ENCODE peak calls at places on chromosomes 5 and 9, in six cellular contexts. S, Q, O, V, L and Y are unnamed samples. For H3K4me1 and H3K27me3, the result is how much of the 10 kb centered on the place peaks cover.

GRCh38 chr5:14125262-14125661 is 17.9 kb upstream of the TRIO start:
- DNase-seq in S (no peak), Q (no peak), O (no peak), V (no peak), L (no peak), Y (no peak)

GRCh38 chr9:135474915-135475314 is 4.7 kb upstream of the PPP1R26 start:
- DNase-seq in S (peak), Q (peak), O (no peak), V (no peak), L (peak), Y (no peak)

GRCh38 chr5:104186100-104186499 is 623.5 kb upstream of the NUDT12 start:
- DNase-seq in S (peak), Q (no peak), O (no peak), V (no peak), L (no peak), Y (no peak)

GRCh38 chr5:67319935-67320725 is 123.5 kb upstream of the CD180 start:
- DNase-seq in S (no peak), Q (no peak), O (no peak), V (no peak), L (no peak), Y (no peak)

GRCh38 chr5:109743770-109744212 is 54.1 kb downstream of the MAN2A1 start:
- DNase-seq in S (no peak), Q (peak), O (no peak), V (no peak), L (peak), Y (no peak)

GRCh38 chr5:171494452-171495121 is 75.1 kb downstream of the FGF18 start:
- DNase-seq in S (peak), Q (peak), O (peak), V (peak), L (peak), Y (peak)

GRCh38 chr9:98186236-98186635 is 6.2 kb downstream of the CORO2A start:
- DNase-seq in S (no peak), Q (no peak), O (no peak), V (no peak), L (no peak), Y (no peak)

GRCh38 chr9:136536721-136537241 is 9.1 kb downstream of the NOTCH1 start:
- DNase-seq in S (no peak), Q (no peak), O (no peak), V (no peak), L (no peak), Y (no peak)

GRCh38 chr5:63401434-63402046 is 560.7 kb downstream of the HTR1A start:
- DNase-seq in S (peak), Q (peak), O (peak), V (no peak), L (peak), Y (no peak)

GRCh38 chr5:179253730-179254129 is 91.5 kb downstream of the ADAMTS2 start:
- DNase-seq in S (peak), Q (no peak), O (no peak), V (peak), L (no peak), Y (no peak)

GRCh38 chr9:79946718-79947117 is 375.0 kb downstream of the TLE4 start:
- DNase-seq in S (no peak), Q (no peak), O (no peak), V (no peak), L (no peak), Y (no peak)

GRCh38 chr5:5494489-5495402 is 72.3 kb downstream of the ICE1 start:
- DNase-seq in S (peak), Q (peak), O (peak), V (peak), L (peak), Y (no peak)

GRCh38 chr5:65101706-65102105 is 333.0 kb downstream of the CWC27 start:
- DNase-seq in S (no peak), Q (no peak), O (no peak), V (no peak), L (no peak), Y (no peak)

GRCh38 chr9:132768932-132769894 is 98.9 kb downstream of the GTF3C4 start:
- DNase-seq in S (peak), Q (peak), O (peak), V (peak), L (peak), Y (peak)

GRCh38 chr5:150400327-150401075 is 12.2 kb downstream of the CD74 start:
- DNase-seq in S (no peak), Q (no peak), O (no peak), V (no peak), L (no peak), Y (no peak)

GRCh38 chr5:14449052-14449661 is 132.4 kb upstream of the OTULINL start:
- DNase-seq in S (no peak), Q (no peak), O (no peak), V (peak), L (peak), Y (no peak)

GRCh38 chr5:44388504-44389409 is 463 bp downstream of the FGF10 start:
- DNase-seq in S (peak), Q (no peak), O (peak), V (peak), L (peak), Y (no peak)

GRCh38 chr9:137106662-137107292 is 7.8 kb downstream of the DPP7 start:
- DNase-seq in S (no peak), Q (no peak), O (no peak), V (no peak), L (no peak), Y (no peak)

GRCh38 chr5:111681791-111682190 is 75.2 kb downstream of the NREP start:
- DNase-seq in S (no peak), Q (no peak), O (no peak), V (no peak), L (peak), Y (no peak)

GRCh38 chr5:175309218-175309617 is 134.8 kb downstream of the DRD1 start:
- DNase-seq in S (no peak), Q (no peak), O (no peak), V (no peak), L (no peak), Y (no peak)

GRCh38 chr9:76095585-76095984 is 205.1 kb downstream of the PCSK5 start:
- DNase-seq in S (no peak), Q (no peak), O (no peak), V (no peak), L (no peak), Y (no peak)

GRCh38 chr5:8693341-8693844 is 824.4 kb downstream of the MTRR start:
- DNase-seq in S (no peak), Q (no peak), O (no peak), V (no peak), L (no peak), Y (no peak)

GRCh38 chr5:11322133-11322532 is 561.1 kb upstream of the DAP start:
- DNase-seq in S (no peak), Q (no peak), O (no peak), V (no peak), L (peak), Y (no peak)

GRCh38 chr9:127828262-127829031 is 25.8 kb downstream of the FPGS start:
- DNase-seq in S (peak), Q (peak), O (peak), V (peak), L (peak), Y (peak)

GRCh38 chr9:93187574-93187973 is 3.6 kb downstream of the WNK2 start:
- DNase-seq in S (no peak), Q (no peak), O (peak), V (no peak), L (no peak), Y (no peak)

GRCh38 chr5:136808756-136809155 is 443.4 kb upstream of the TRPC7 start:
- DNase-seq in S (no peak), Q (no peak), O (no peak), V (no peak), L (no peak), Y (no peak)

GRCh38 chr9:128383791-128384190 is 12.6 kb downstream of the URM1 start:
- DNase-seq in S (no peak), Q (no peak), O (no peak), V (no peak), L (no peak), Y (no peak)

GRCh38 chr5:179393078-179393477 is 47.8 kb upstream of the ADAMTS2 start:
- DNase-seq in S (no peak), Q (no peak), O (no peak), V (no peak), L (peak), Y (no peak)

GRCh38 chr9:115369322-115369957 is 251.5 kb upstream of the TNC start:
- DNase-seq in S (no peak), Q (no peak), O (peak), V (no peak), L (peak), Y (no peak)

GRCh38 chr5:61623401-61624069 is 291.5 kb downstream of the ZSWIM6 start:
- DNase-seq in S (no peak), Q (peak), O (no peak), V (no peak), L (peak), Y (no peak)

GRCh38 chr5:107513337-107514125 is 157.2 kb downstream of the EFNA5 start:
- DNase-seq in S (no peak), Q (no peak), O (no peak), V (no peak), L (no peak), Y (no peak)

GRCh38 chr5:38660194-38660668 is 103.8 kb upstream of the LIFR start:
- DNase-seq in S (no peak), Q (peak), O (peak), V (no peak), L (no peak), Y (no peak)

GRCh38 chr9:94588681-94589080 is 4.9 kb downstream of the FBP2 start:
- DNase-seq in S (no peak), Q (no peak), O (no peak), V (no peak), L (no peak), Y (no peak)

GRCh38 chr5:140239939-140240700 is 62.8 kb downstream of the PFDN1 start:
- DNase-seq in S (peak), Q (peak), O (peak), V (peak), L (peak), Y (no peak)

GRCh38 chr5:25489834-25490538 is 845.2 kb upstream of the CDH10 start:
- DNase-seq in S (no peak), Q (peak), O (no peak), V (no peak), L (peak), Y (no peak)

GRCh38 chr5:56827043-56827442 is 11.7 kb downstream of the MAP3K1 start:
- DNase-seq in S (no peak), Q (peak), O (no peak), V (no peak), L (peak), Y (no peak)
- H3K4me1 ChIP-seq in S (under half), Q (half or more), O (under half), V (under half), L (under half), Y (under half)

DNA sequence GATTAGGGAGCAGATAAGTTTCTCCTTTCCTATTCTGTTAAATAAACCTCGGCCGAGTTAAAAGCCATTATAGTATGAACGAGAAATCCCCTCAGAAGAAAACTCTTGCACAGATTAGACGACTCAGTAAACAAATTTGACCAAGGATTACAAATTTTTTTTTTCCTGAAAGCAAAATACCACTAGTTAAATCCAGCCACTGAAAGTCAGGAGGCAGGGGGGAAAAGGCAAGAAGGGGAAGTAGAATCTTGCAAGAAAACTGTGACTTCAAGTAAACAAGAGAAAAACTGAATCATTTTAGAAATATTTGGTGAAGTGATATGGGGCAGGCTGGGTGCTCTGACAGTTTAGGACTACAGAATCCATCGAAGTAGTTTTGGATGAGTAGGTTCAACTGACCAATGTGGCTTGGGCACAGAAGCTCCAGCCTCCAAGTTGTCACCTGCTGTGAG is 251.0 kb downstream of the DENND1A start:
- DNase-seq in S (no peak), Q (peak), O (no peak), V (no peak), L (no peak), Y (no peak)
- H3K4me3 ChIP-seq in S (no peak), Q (peak), O (no peak), V (no peak), L (no peak), Y (no peak)

GRCh38 chr9:121732886-121733285 is 81.5 kb downstream of the DAB2IP start:
- DNase-seq in S (no peak), Q (no peak), O (no peak), V (no peak), L (no peak), Y (no peak)
- H3K27me3 ChIP-seq in S (under half), Q (under half), O (under half), V (under half), L (under half), Y (under half)

DNA sequence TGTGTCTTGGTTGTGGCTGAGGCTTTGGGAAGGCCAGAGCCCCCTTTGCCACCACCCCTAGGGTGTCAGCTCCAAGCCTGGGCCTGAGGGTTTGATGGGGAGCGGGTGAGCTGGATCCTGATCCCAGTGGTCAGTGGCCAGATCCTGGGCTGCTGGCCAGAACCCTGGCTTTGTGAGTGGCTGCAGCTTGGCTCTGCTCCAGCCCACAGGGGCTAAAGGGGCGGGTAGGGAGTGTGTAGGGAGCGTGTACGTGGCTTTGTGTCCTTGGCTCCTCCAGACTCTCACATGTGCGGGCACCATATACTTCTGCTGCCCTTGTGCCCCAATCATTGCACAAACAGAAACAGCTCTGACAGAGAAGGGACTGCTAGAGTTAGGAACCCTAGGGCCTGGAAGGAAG is 1.2 kb upstream of the IL11RA start:
- DNase-seq in S (no peak), Q (no peak), O (no peak), V (no peak), L (no peak), Y (no peak)
- H3K4me1 ChIP-seq in S (half or more), Q (half or more), O (half or more), V (under half), L (half or more), Y (half or more)

GRCh38 chr9:126095546-126096190 is 231.0 kb upstream of the MVB12B start:
- DNase-seq in S (no peak), Q (no peak), O (no peak), V (no peak), L (no peak), Y (no peak)

GRCh38 chr9:126089789-126090188 is 236.8 kb upstream of the MVB12B start:
- DNase-seq in S (no peak), Q (no peak), O (no peak), V (no peak), L (no peak), Y (no peak)

GRCh38 chr9:126097679-126098078 is 228.9 kb upstream of the MVB12B start:
- DNase-seq in S (no peak), Q (no peak), O (no peak), V (no peak), L (no peak), Y (no peak)

GRCh38 chr9:126088336-126088735 is 238.3 kb upstream of the MVB12B start:
- DNase-seq in S (no peak), Q (no peak), O (no peak), V (no peak), L (no peak), Y (no peak)

GRCh38 chr9:126093771-126094170 is 232.9 kb upstream of the MVB12B start:
- DNase-seq in S (no peak), Q (no peak), O (no peak), V (no peak), L (no peak), Y (no peak)
- H3K4me3 ChIP-seq in S (no peak), Q (no peak), O (no peak), V (no peak), L (no peak), Y (no peak)

DNA sequence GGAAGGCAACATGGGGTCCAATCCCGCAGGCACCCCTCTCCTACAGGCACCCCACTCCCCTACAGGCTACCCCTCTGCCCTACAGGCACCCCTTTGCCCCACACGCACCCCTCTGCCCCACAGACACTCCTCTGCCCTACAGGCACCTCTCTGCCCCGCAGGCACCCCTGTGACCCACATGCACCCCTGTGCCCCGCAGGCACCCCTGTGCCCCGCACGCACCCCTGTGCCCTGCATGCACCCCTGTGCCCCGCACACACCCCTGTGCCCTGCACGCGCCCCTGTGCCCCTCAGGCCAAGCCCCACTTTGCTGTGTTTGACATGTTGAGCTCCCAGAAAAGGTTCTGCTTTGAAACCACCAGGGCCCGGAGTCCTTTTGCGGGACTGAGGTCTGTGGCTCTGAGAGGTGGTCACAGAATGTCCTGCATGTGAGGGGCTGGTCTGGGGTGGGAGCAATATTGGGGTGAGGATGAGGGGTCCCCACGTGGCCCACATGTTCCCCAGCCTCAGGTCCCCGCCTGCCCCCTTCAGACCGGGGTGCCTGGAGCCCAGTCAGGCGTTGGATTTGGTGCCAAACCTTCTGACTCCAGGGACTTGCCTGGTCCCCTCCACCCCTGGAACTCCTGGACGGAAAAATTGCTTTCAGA is 616 bp upstream of the QRFP start:
- DNase-seq in S (no peak), Q (no peak), O (no peak), V (no peak), L (no peak), Y (no peak)
- H3K27me3 ChIP-seq in S (under half), Q (under half), O (under half), V (under half), L (under half), Y (under half)